ENCODE peak calls at places on chromosomes 3 and 15, in six cellular contexts. Z is adrenal gland, Y is kidney, U is HCT116, F is Calu3, H is H9. P is an unnamed sample.

GRCh38 chr3:12772462-12772861 is 13.4 kb upstream of the TMEM40 start:
- DNase-seq in Z (no peak), Y (no peak), U (no peak), F (no peak), H (no peak), P (no peak)

GRCh38 chr3:5429517-5429890 is 242.0 kb downstream of the EDEM1 start:
- DNase-seq in Z (no peak), Y (no peak), U (no peak), F (no peak), H (no peak), P (no peak)

GRCh38 chr3:23856286-23856685 is 50.5 kb downstream of the UBE2E1 start:
- DNase-seq in Z (no peak), Y (no peak), U (no peak), F (no peak), H (no peak), P (no peak)

GRCh38 chr3:158775801-158776399 is 26.0 kb upstream of the MFSD1 start:
- DNase-seq in Z (no peak), Y (no peak), U (no peak), F (no peak), H (no peak), P (no peak)

GRCh38 chr3:69240651-69241578 is 118.5 kb upstream of the LMOD3 start:
- DNase-seq in Z (no peak), Y (no peak), U (no peak), F (no peak), H (no peak), P (no peak)

GRCh38 chr15:83282141-83282540 is 2.3 kb downstream of the BNC1 start:
- DNase-seq in Z (no peak), Y (no peak), U (no peak), F (no peak), H (no peak), P (no peak)

GRCh38 chr3:66620185-66620803 is 119.5 kb upstream of the LRIG1 start:
- DNase-seq in Z (no peak), Y (no peak), U (no peak), F (no peak), H (no peak), P (no peak)

GRCh38 chr15:41125950-41126642 is 10.0 kb upstream of the INO80 start:
- DNase-seq in Z (no peak), Y (no peak), U (peak), F (peak), H (no peak), P (peak)

GRCh38 chr3:125359700-125360099 is 15.4 kb downstream of the ZNF148 start:
- DNase-seq in Z (no peak), Y (no peak), U (no peak), F (no peak), H (no peak), P (no peak)

GRCh38 chr3:10273697-10274305 is 18.9 kb downstream of the GHRL start:
- DNase-seq in Z (peak), Y (no peak), U (no peak), F (no peak), H (no peak), P (no peak)

GRCh38 chr3:148938931-148939330 is 52.4 kb upstream of the GYG1 start:
- DNase-seq in Z (no peak), Y (no peak), U (no peak), F (no peak), H (no peak), P (no peak)

GRCh38 chr3:58088501-58088900 is 80.3 kb downstream of the FLNB start:
- DNase-seq in Z (no peak), Y (no peak), U (no peak), F (no peak), H (no peak), P (no peak)

GRCh38 chr3:77232557-77232956 is 192.7 kb downstream of the ROBO2 start:
- DNase-seq in Z (no peak), Y (no peak), U (no peak), F (no peak), H (no peak), P (no peak)

GRCh38 chr3:45182915-45183881 is 37.0 kb upstream of the CDCP1 start:
- DNase-seq in Z (peak), Y (peak), U (peak), F (peak), H (peak), P (no peak)

DNA sequence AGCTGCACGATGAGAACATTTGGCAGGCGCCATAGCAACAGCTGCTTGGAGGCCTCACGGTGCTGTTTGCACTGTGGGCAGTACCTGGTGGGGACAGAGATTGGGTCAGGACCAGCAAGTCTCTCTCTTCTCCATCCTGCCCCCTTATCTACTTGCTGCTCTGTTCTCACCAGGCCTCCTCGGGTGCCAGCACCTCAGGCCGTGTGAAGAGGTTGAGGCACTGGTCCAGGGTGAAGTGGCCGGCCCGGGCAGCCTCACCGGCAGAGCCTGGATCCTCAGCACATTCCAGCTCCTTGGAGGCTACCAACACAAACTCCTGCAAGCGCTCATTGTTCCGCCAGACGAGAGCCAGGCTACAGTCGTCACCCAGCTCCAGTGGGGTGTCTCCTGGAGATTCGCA is 6.2 kb upstream of the QARS1 start:
- DNase-seq in Z (no peak), Y (no peak), U (no peak), F (no peak), H (no peak), P (no peak)
- TF ChIP-seq CTCF in Z (no peak), Y (no peak), U (no peak), F (no peak), H (no peak), P (no peak)

GRCh38 chr3:133384331-133385027 is 15.4 kb upstream of the BFSP2 start:
- DNase-seq in Z (peak), Y (no peak), U (peak), F (peak), H (peak), P (no peak)
- TF ChIP-seq CTCF in Z (peak), Y (peak), U (peak), F (peak), H (peak), P (peak)

DNA sequence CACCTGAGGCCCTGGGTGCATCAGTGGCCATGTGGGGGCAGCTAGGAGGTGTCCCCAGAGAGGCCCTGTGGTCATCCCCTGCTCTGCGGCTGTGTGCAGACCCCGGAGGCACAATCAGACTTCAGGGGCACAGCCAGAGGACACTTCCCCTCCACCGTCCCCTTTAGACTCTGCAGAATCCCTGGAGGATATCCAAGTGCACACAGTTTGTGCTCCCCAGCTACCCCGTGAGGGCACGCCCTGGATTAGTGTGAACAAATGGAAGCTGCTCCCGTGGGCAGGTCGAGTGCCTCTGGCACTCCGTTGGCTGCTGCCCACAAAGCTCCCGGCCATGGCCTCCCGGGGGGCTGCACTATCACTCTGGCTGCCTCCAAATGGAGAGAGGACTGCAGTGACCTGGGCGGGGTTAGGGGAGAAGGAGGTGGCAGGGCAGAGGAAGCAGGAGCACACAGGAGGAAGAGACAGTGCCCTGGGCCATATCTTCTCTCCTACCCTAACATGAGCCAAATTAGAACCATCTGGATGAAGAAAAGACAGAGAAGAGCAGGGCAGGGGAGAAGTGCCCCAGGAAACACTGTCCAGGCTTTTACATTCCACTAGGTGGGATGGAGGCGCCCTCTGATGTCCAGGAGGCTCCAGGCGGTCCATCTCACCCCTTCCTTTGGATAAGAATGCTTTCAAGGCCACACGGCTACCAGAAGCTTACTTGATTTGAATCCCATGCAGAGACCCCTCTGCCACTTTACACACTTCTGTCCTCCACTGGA is 29.5 kb upstream of the ACAD9 start:
- DNase-seq in Z (no peak), Y (no peak), U (no peak), F (no peak), H (no peak), P (no peak)
- TF ChIP-seq CTCF in Z (no peak), Y (no peak), U (peak), F (no peak), H (peak), P (no peak)

GRCh38 chr15:66744610-66745279 is 42.7 kb downstream of the SMAD6 start:
- DNase-seq in Z (no peak), Y (no peak), U (no peak), F (no peak), H (no peak), P (no peak)
- TF ChIP-seq CTCF in Z (no peak), Y (no peak), U (peak), F (no peak), H (peak), P (no peak)

GRCh38 chr3:46730819-46731218 is 13.2 kb upstream of the PRSS50 start:
- DNase-seq in Z (no peak), Y (no peak), U (no peak), F (no peak), H (no peak), P (no peak)

GRCh38 chr3:46734773-46735172 is 17.1 kb upstream of the PRSS50 start:
- DNase-seq in Z (no peak), Y (no peak), U (no peak), F (no peak), H (peak), P (no peak)

GRCh38 chr3:46731795-46732194 is 14.1 kb upstream of the PRSS50 start:
- DNase-seq in Z (no peak), Y (no peak), U (no peak), F (no peak), H (no peak), P (no peak)

GRCh38 chr3:46736006-46736872 is 18.6 kb upstream of the PRSS50 start:
- DNase-seq in Z (no peak), Y (no peak), U (no peak), F (no peak), H (peak), P (no peak)

GRCh38 chr3:46733026-46733800 is 15.5 kb upstream of the PRSS50 start:
- DNase-seq in Z (no peak), Y (no peak), U (no peak), F (no peak), H (peak), P (no peak)
- TF ChIP-seq CTCF in Z (no peak), Y (no peak), U (no peak), F (no peak), H (no peak), P (no peak)

GRCh38 chr3:16319307-16319706 is 54.3 kb downstream of the OXNAD1 start:
- DNase-seq in Z (peak), Y (no peak), U (peak), F (peak), H (peak), P (no peak)
- TF ChIP-seq CTCF in Z (no peak), Y (peak), U (peak), F (peak), H (peak), P (peak)

DNA sequence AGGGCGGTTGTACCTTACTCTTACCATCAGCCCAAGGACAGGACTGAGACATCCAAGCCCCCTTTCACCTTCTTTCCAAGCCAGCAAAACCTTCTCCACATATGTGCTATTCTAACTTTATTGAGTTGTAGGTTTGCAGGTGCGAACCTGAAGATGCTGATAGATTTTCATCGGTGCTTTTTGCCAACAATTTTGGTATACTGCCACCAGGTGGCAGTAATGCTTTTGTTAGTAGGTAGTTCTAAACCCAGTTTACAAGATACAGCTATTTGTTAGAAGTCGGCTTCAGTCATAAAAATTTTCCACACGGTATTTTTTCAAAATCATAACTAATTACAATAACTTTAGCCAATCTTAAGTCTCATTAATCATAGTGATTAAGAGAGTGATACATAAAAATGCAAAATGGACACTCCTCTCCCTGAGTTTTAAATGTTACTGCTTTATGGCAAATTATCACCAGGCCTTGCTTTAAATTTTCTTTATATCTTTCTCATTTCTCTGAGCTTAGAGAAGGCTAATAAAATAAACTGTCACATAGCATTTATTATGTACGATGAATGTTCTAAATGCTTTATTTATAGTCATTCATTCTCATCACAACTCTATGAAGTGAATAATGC is 636 bp downstream of the TBC1D21 start:
- DNase-seq in Z (peak), Y (no peak), U (peak), F (peak), H (peak), P (peak)
- TF ChIP-seq CTCF in Z (peak), Y (peak), U (peak), F (peak), H (peak), P (peak)